ENCODE peak calls at places on chromosome 16, in seven cellular contexts. D is AG20443; N is kidney tubule cell; A is stimulated activated CD4-positive, alpha-beta T cell treated with anti-CD3 and anti-CD28 coated beads, Interleukin-2, amount 100 ng/mL, for 24 hours; H is NCI-H524; F is thoracic aorta; P is hepatic stellate cell. I is an unnamed sample.
A peak's percentile ranks its signal among the peaks of the same experiment; 100 is the strongest.

GRCh38 chr16:4314532-4315184 is 1.2 kb upstream of the GLIS2 start:
- DNase-seq in P (no peak), F (no peak), A (no peak), D (no peak), N (peak; percentile 77), H (peak; percentile 68), I (peak; percentile 18)

GRCh38 chr16:68902376-68903345 is 59.3 kb downstream of the TANGO6 start:
- DNase-seq in N (peak; percentile 82), A (no peak), P (peak; percentile 27), F (no peak), D (peak; percentile 56), H (peak; percentile 99), I (peak; percentile 43)

GRCh38 chr16:75204410-75204758 is 2.6 kb downstream of the CTRB2 start:
- DNase-seq in F (no peak), H (no peak), D (no peak), P (no peak), A (no peak), N (no peak), I (no peak)

GRCh38 chr16:81556715-81557284 is 112.2 kb downstream of the CMIP start:
- DNase-seq in N (peak; percentile 53), H (no peak), F (no peak), P (peak; percentile 73), D (peak; percentile 72), A (no peak), I (no peak)

GRCh38 chr16:1825864-1826690 is 548 bp downstream of the HAGH start:
- DNase-seq in H (peak; percentile 69), N (peak; percentile 79), P (peak; percentile 57), D (peak; percentile 67), F (no peak), A (peak; percentile 76), I (no peak)

GRCh38 chr16:84617068-84617630 is 729 bp downstream of the COTL1 start:
- DNase-seq in F (no peak), P (peak; percentile 38), A (peak; percentile 67), N (peak; percentile 34), H (peak; percentile 37), D (peak; percentile 29), I (no peak)

GRCh38 chr16:55662641-55663040 is 6.9 kb downstream of the SLC6A2 start:
- DNase-seq in D (no peak), P (no peak), A (no peak), N (no peak), H (peak; percentile 41), F (no peak), I (no peak)

GRCh38 chr16:53932975-53933374 is 229.0 kb downstream of the FTO start:
- DNase-seq in A (no peak), H (no peak), P (no peak), F (no peak), N (no peak), D (no peak), I (no peak)

GRCh38 chr16:48201515-48202201 is 42.4 kb upstream of the LONP2 start:
- DNase-seq in N (no peak), A (no peak), P (no peak), D (no peak), F (no peak), H (peak; percentile 92), I (no peak)

GRCh38 chr16:30956601-30957455 is 726 bp upstream of the SETD1A start:
- DNase-seq in F (peak; percentile 45), A (peak; percentile 95), H (peak; percentile 82), N (peak; percentile 93), D (peak; percentile 90), P (peak; percentile 89), I (no peak)

GRCh38 chr16:84911490-84912216 is 91.9 kb downstream of the CRISPLD2 start:
- DNase-seq in F (no peak), D (no peak), A (no peak), P (no peak), N (no peak), H (no peak), I (no peak)

GRCh38 chr16:31112711-31113419 is 4.6 kb upstream of the KAT8 start:
- DNase-seq in N (no peak), F (no peak), A (no peak), H (no peak), D (no peak), P (no peak), I (no peak)

GRCh38 chr16:69143116-69143515 is 10.7 kb downstream of the UTP4 start:
- DNase-seq in A (no peak), D (no peak), F (no peak), N (peak; percentile 78), P (no peak), H (peak; percentile 18), I (no peak)

GRCh38 chr16:3059041-3059722 is 6.3 kb upstream of the IL32 start:
- DNase-seq in A (peak; percentile 91), N (peak; percentile 95), F (peak; percentile 54), H (peak; percentile 87), P (peak; percentile 94), D (peak; percentile 99), I (peak; percentile 36)

GRCh38 chr16:8511464-8511863 is 78.8 kb downstream of the TMEM114 start:
- DNase-seq in A (no peak), D (no peak), H (no peak), F (no peak), P (no peak), N (no peak), I (no peak)

GRCh38 chr16:57133911-57134310 is 41.5 kb downstream of the CPNE2 start:
- DNase-seq in H (no peak), F (no peak), D (no peak), P (no peak), A (no peak), N (no peak), I (no peak)

GRCh38 chr16:84088695-84089395 is 27.9 kb downstream of the MBTPS1 start:
- DNase-seq in F (no peak), N (no peak), H (peak; percentile 88), A (peak; percentile 58), D (no peak), P (no peak), I (peak; percentile 31)